ENCODE peak calls at places on chromosomes 7 and 10, in four cellular contexts. One of them, this sample, is unnamed.

GRCh38 chr7:119196183-119196582 is 971.7 kb downstream of the ANKRD7 start:
- DNase-seq in HCT116: no peak
- DNase-seq in SK-N-SH: no peak
- DNase-seq in HepG2: no peak
- DNase-seq in this sample: no peak

GRCh38 chr7:149093228-149093627 is 2.7 kb upstream of the ZNF786 start:
- DNase-seq in HepG2: no peak
- DNase-seq in SK-N-SH: no peak
- DNase-seq in HCT116: no peak
- DNase-seq in this sample: peak

GRCh38 chr10:14124951-14125350 is 205.8 kb downstream of the FRMD4A start:
- DNase-seq in HCT116: no peak
- DNase-seq in HepG2: no peak
- DNase-seq in SK-N-SH: no peak
- DNase-seq in this sample: no peak

GRCh38 chr7:4479367-4480039 is 202.6 kb upstream of the FOXK1 start:
- DNase-seq in HepG2: peak
- DNase-seq in HCT116: peak
- DNase-seq in SK-N-SH: peak
- DNase-seq in this sample: peak

GRCh38 chr7:92835851-92836488 is 403 bp downstream of the CDK6 start:
- DNase-seq in HepG2: peak
- DNase-seq in SK-N-SH: peak
- DNase-seq in HCT116: no peak
- DNase-seq in this sample: peak

GRCh38 chr10:124994573-124995473 is 52.9 kb downstream of the ZRANB1 start:
- DNase-seq in HepG2: no peak
- DNase-seq in HCT116: no peak
- DNase-seq in SK-N-SH: no peak
- DNase-seq in this sample: no peak

GRCh38 chr7:86846494-86847190 is 202.9 kb downstream of the GRM3 start:
- DNase-seq in HCT116: no peak
- DNase-seq in SK-N-SH: no peak
- DNase-seq in HepG2: peak
- DNase-seq in this sample: no peak

GRCh38 chr7:95396136-95397032 is at the start of gene PON3:
- DNase-seq in HepG2: peak
- DNase-seq in SK-N-SH: no peak
- DNase-seq in HCT116: peak
- DNase-seq in this sample: peak

GRCh38 chr7:158411232-158411950 is 176.2 kb downstream of the PTPRN2 start:
- DNase-seq in HepG2: no peak
- DNase-seq in SK-N-SH: no peak
- DNase-seq in HCT116: no peak
- DNase-seq in this sample: no peak

GRCh38 chr7:101535333-101535732 is 93.8 kb downstream of the MYL10 start:
- DNase-seq in HCT116: no peak
- DNase-seq in HepG2: no peak
- DNase-seq in SK-N-SH: no peak
- DNase-seq in this sample: no peak

GRCh38 chr7:7858559-7858958 is 110.0 kb upstream of the GLCCI1 start:
- DNase-seq in HepG2: no peak
- DNase-seq in HCT116: no peak
- DNase-seq in SK-N-SH: no peak
- DNase-seq in this sample: no peak

GRCh38 chr7:87876759-87877234 is 504 bp downstream of the DBF4 start:
- DNase-seq in HCT116: no peak
- DNase-seq in SK-N-SH: peak
- DNase-seq in HepG2: peak
- DNase-seq in this sample: no peak

GRCh38 chr7:48301201-48301600 is 129.9 kb downstream of the ABCA13 start:
- DNase-seq in HCT116: no peak
- DNase-seq in SK-N-SH: no peak
- DNase-seq in HepG2: no peak
- DNase-seq in this sample: no peak

GRCh38 chr10:35453855-35454532 is 117.7 kb downstream of the CCNY start:
- DNase-seq in HepG2: peak
- DNase-seq in SK-N-SH: no peak
- DNase-seq in HCT116: no peak
- DNase-seq in this sample: no peak

GRCh38 chr7:95916573-95917371 is 144.4 kb downstream of the DYNC1I1 start:
- DNase-seq in SK-N-SH: peak
- DNase-seq in HCT116: peak
- DNase-seq in HepG2: peak
- DNase-seq in this sample: peak

GRCh38 chr7:5695037-5695708 is 86.3 kb downstream of the RNF216 start:
- DNase-seq in SK-N-SH: no peak
- DNase-seq in HCT116: no peak
- DNase-seq in HepG2: no peak
- DNase-seq in this sample: no peak

GRCh38 chr7:924541-925231 is 29.8 kb downstream of the ADAP1 start:
- DNase-seq in HCT116: no peak
- DNase-seq in HepG2: no peak
- DNase-seq in SK-N-SH: no peak
- DNase-seq in this sample: no peak

GRCh38 chr10:49419005-49419404 is 23.1 kb upstream of the DRGX start:
- DNase-seq in HCT116: peak
- DNase-seq in SK-N-SH: no peak
- DNase-seq in HepG2: peak
- DNase-seq in this sample: no peak

GRCh38 chr7:153476166-153476565 is 576.0 kb upstream of the DPP6 start:
- DNase-seq in SK-N-SH: no peak
- DNase-seq in HepG2: no peak
- DNase-seq in HCT116: no peak
- DNase-seq in this sample: no peak

GRCh38 chr7:34837316-34837715 is 179.3 kb downstream of the NPSR1 start:
- DNase-seq in SK-N-SH: no peak
- DNase-seq in HepG2: no peak
- DNase-seq in HCT116: no peak
- DNase-seq in this sample: no peak

GRCh38 chr10:33193867-33194521 is 140.5 kb downstream of the NRP1 start:
- DNase-seq in SK-N-SH: no peak
- DNase-seq in HCT116: no peak
- DNase-seq in HepG2: peak
- DNase-seq in this sample: no peak

GRCh38 chr10:77398986-77399755 is 238.4 kb downstream of the KCNMA1 start:
- DNase-seq in HepG2: no peak
- DNase-seq in HCT116: no peak
- DNase-seq in SK-N-SH: no peak
- DNase-seq in this sample: no peak

GRCh38 chr10:132724436-132724835 is 61.5 kb downstream of the NKX6-2 start:
- DNase-seq in HCT116: no peak
- DNase-seq in SK-N-SH: no peak
- DNase-seq in HepG2: no peak
- DNase-seq in this sample: no peak

GRCh38 chr10:29039659-29040309 is 249.1 kb upstream of the LYZL1 start:
- DNase-seq in HepG2: no peak
- DNase-seq in SK-N-SH: no peak
- DNase-seq in HCT116: no peak
- DNase-seq in this sample: no peak

GRCh38 chr10:9209105-9209798 is 1154.8 kb downstream of the GATA3 start:
- DNase-seq in HepG2: peak
- DNase-seq in HCT116: peak
- DNase-seq in SK-N-SH: peak
- DNase-seq in this sample: peak

GRCh38 chr7:71457881-71458590 is 326.1 kb downstream of the GALNT17 start:
- DNase-seq in HepG2: no peak
- DNase-seq in SK-N-SH: no peak
- DNase-seq in HCT116: no peak
- DNase-seq in this sample: no peak

GRCh38 chr7:156819733-156820295 is 73.2 kb downstream of the LMBR1 start:
- DNase-seq in HepG2: no peak
- DNase-seq in SK-N-SH: no peak
- DNase-seq in HCT116: no peak
- DNase-seq in this sample: peak

GRCh38 chr10:126384269-126384873 is 3.9 kb downstream of the ADAM12 start:
- DNase-seq in SK-N-SH: no peak
- DNase-seq in HepG2: no peak
- DNase-seq in HCT116: no peak
- DNase-seq in this sample: no peak

GRCh38 chr10:52949899-52950298 is 177.3 kb upstream of the MBL2 start:
- DNase-seq in SK-N-SH: no peak
- DNase-seq in HCT116: no peak
- DNase-seq in HepG2: peak
- DNase-seq in this sample: no peak

GRCh38 chr10:71905164-71905563 is 54.1 kb upstream of the PSAP start:
- DNase-seq in SK-N-SH: no peak
- DNase-seq in HCT116: no peak
- DNase-seq in HepG2: no peak
- DNase-seq in this sample: no peak

GRCh38 chr10:71912431-71912830 is 51.8 kb upstream of the CHST3 start:
- DNase-seq in HCT116: no peak
- DNase-seq in HepG2: no peak
- DNase-seq in SK-N-SH: no peak
- DNase-seq in this sample: peak

GRCh38 chr10:71909399-71910083 is 54.7 kb upstream of the CHST3 start:
- DNase-seq in HepG2: no peak
- DNase-seq in HCT116: no peak
- DNase-seq in SK-N-SH: no peak
- DNase-seq in this sample: no peak

GRCh38 chr10:71911296-71911954 is 52.8 kb upstream of the CHST3 start:
- DNase-seq in HCT116: no peak
- DNase-seq in HepG2: no peak
- DNase-seq in SK-N-SH: no peak
- DNase-seq in this sample: no peak

GRCh38 chr10:71908998-71909397 is 55.2 kb upstream of the CHST3 start:
- DNase-seq in SK-N-SH: no peak
- DNase-seq in HepG2: no peak
- DNase-seq in HCT116: no peak
- DNase-seq in this sample: no peak
- TF ChIP-seq ELF1 in SK-N-SH: no peak
- TF ChIP-seq ELF1 in HepG2: no peak
- TF ChIP-seq ELF1 in HCT116: no peak
- TF ChIP-seq ELF1 in this sample: no peak

GRCh38 chr10:30491832-30492530 is 58.0 kb downstream of the MAP3K8 start:
- DNase-seq in SK-N-SH: no peak
- DNase-seq in HCT116: no peak
- DNase-seq in HepG2: no peak
- DNase-seq in this sample: no peak

GRCh38 chr10:30491204-30491603 is 57.2 kb downstream of the MAP3K8 start:
- DNase-seq in HCT116: no peak
- DNase-seq in HepG2: no peak
- DNase-seq in SK-N-SH: no peak
- DNase-seq in this sample: no peak

GRCh38 chr10:30490289-30491000 is 56.5 kb downstream of the MAP3K8 start:
- DNase-seq in SK-N-SH: no peak
- DNase-seq in HepG2: no peak
- DNase-seq in HCT116: no peak
- DNase-seq in this sample: no peak

GRCh38 chr10:30489291-30489823 is 55.4 kb downstream of the MAP3K8 start:
- DNase-seq in SK-N-SH: no peak
- DNase-seq in HCT116: no peak
- DNase-seq in HepG2: no peak
- DNase-seq in this sample: no peak

DNA sequence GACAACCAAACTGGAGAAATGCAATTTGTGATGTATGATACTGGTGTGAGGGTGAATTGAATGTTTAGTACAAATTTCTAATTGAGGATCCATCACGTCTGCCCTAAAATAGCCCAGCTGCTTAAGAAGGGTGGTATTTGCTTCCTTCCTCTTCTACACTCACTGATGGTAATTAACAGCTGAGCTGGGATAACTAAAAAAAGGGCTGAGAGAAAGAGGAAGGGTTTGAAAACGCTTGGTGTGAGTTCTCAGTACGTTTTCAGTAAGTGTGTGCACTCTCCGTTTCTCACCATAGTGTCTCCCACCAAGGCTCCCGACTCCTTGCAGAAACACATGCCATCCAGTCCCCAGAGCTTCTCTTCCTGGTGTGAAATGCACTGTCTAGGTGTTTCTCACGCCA is 54.3 kb downstream of the MAP3K8 start:
- DNase-seq in SK-N-SH: no peak
- DNase-seq in HCT116: no peak
- DNase-seq in HepG2: no peak
- DNase-seq in this sample: no peak
- TF ChIP-seq ELF1 in SK-N-SH: no peak
- TF ChIP-seq ELF1 in HCT116: no peak
- TF ChIP-seq ELF1 in HepG2: no peak
- TF ChIP-seq ELF1 in this sample: no peak

GRCh38 chr10:80528185-80528700 is 9.5 kb upstream of the SH2D4B start:
- DNase-seq in HepG2: no peak
- DNase-seq in HCT116: no peak
- DNase-seq in SK-N-SH: no peak
- DNase-seq in this sample: no peak

GRCh38 chr10:80524190-80524589 is 13.5 kb upstream of the SH2D4B start:
- DNase-seq in SK-N-SH: no peak
- DNase-seq in HCT116: no peak
- DNase-seq in HepG2: no peak
- DNase-seq in this sample: no peak

GRCh38 chr10:80526742-80527141 is 11.0 kb upstream of the SH2D4B start:
- DNase-seq in HepG2: no peak
- DNase-seq in SK-N-SH: no peak
- DNase-seq in HCT116: no peak
- DNase-seq in this sample: no peak

GRCh38 chr10:80523776-80524175 is 13.9 kb upstream of the SH2D4B start:
- DNase-seq in HepG2: no peak
- DNase-seq in SK-N-SH: no peak
- DNase-seq in HCT116: no peak
- DNase-seq in this sample: no peak

GRCh38 chr10:80526218-80526617 is 11.5 kb upstream of the SH2D4B start:
- DNase-seq in HepG2: no peak
- DNase-seq in HCT116: no peak
- DNase-seq in SK-N-SH: no peak
- DNase-seq in this sample: no peak
- TF ChIP-seq ELF1 in HepG2: no peak
- TF ChIP-seq ELF1 in HCT116: no peak
- TF ChIP-seq ELF1 in SK-N-SH: no peak
- TF ChIP-seq ELF1 in this sample: no peak

DNA sequence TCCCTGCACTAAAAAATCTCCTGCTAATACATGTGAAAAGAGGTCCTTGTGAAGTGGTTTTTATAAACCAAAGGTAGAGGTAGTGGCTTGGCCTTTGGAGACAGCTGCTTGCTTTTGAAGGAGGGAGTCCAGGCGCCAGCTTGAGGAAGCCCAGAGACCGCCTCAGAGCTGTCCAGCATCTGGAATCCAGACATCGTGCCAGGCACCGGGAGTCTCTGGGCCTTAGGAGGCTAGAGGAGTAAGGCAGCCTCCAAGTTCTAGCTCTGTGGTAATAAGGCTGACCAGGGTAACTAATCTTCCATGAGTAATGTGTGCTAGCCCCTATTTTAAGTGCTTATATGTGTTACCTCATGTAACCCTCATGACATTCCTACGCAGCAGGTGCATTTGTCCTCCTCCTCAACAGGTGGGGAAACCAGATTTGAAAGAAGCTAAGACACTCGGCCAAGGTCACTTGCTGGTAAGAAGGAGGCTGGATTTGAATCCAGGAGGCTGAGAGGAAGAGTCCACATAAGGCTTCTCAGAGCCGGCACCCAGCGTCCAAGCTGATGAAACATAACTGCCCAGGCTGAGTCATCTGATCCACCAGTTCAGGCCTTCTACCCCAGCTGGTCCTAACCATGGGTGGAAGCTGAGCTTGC is 26.1 kb downstream of the PRLHR start:
- DNase-seq in SK-N-SH: peak
- DNase-seq in HCT116: no peak
- DNase-seq in HepG2: no peak
- DNase-seq in this sample: no peak
- TF ChIP-seq ELF1 in SK-N-SH: no peak
- TF ChIP-seq ELF1 in HCT116: no peak
- TF ChIP-seq ELF1 in HepG2: no peak
- TF ChIP-seq ELF1 in this sample: no peak